ENCODE peak calls at places on chromosomes 4 and X, in six cellular contexts. B is H1, C is GM12891, J is GM12878, A is K562, W is HepG2. E is an unnamed sample.

GRCh38 chrX:9647475-9647874 is 118.2 kb downstream of the GPR143 start:
- DNase-seq in B (no peak), C (no peak), J (no peak), A (no peak), W (no peak), E (no peak)

GRCh38 chr4:176779421-176779820 is 13.3 kb downstream of the VEGFC start:
- DNase-seq in B (no peak), C (no peak), J (no peak), A (no peak), W (no peak), E (no peak)

GRCh38 chr4:32987111-32987510 is 2266.9 kb downstream of the PCDH7 start:
- DNase-seq in B (no peak), C (no peak), J (no peak), A (no peak), W (no peak), E (no peak)

GRCh38 chrX:19793471-19793870 is 93.9 kb downstream of the SH3KBP1 start:
- DNase-seq in B (no peak), C (no peak), J (no peak), A (no peak), W (no peak), E (no peak)

GRCh38 chrX:47175588-47175980 is 18.0 kb upstream of the UBA1 start:
- DNase-seq in B (no peak), C (no peak), J (no peak), A (no peak), W (no peak), E (peak; percentile 11)

GRCh38 chr4:186927624-186928023 is 204.0 kb upstream of the FAT1 start:
- DNase-seq in B (no peak), C (no peak), J (no peak), A (no peak), W (no peak), E (no peak)

GRCh38 chr4:150070464-150071170 is 7.6 kb upstream of the DCLK2 start:
- DNase-seq in B (no peak), C (no peak), J (no peak), A (no peak), W (no peak), E (no peak)

GRCh38 chr4:124386163-124386562 is 326.4 kb downstream of the ANKRD50 start:
- DNase-seq in B (no peak), C (no peak), J (no peak), A (no peak), W (no peak), E (no peak)

GRCh38 chr4:74018771-74019170 is 19.7 kb downstream of the CXCL3 start:
- DNase-seq in B (no peak), C (no peak), J (no peak), A (no peak), W (no peak), E (no peak)

GRCh38 chrX:1451676-1452496 is 823 bp downstream of the ASMTL start:
- DNase-seq in B (no peak), C (no peak), J (no peak), A (no peak), W (no peak), E (no peak)

GRCh38 chr4:6177587-6178197 is 22.7 kb downstream of the JAKMIP1 start:
- DNase-seq in B (no peak), C (no peak), J (no peak), A (peak; percentile 60), W (no peak), E (no peak)

GRCh38 chr4:110310795-110311194 is 112.4 kb upstream of the ELOVL6 start:
- DNase-seq in B (no peak), C (no peak), J (peak; percentile 17), A (no peak), W (no peak), E (no peak)

GRCh38 chr4:88098993-88099752 is 59.3 kb downstream of the ABCG2 start:
- DNase-seq in B (no peak), C (no peak), J (no peak), A (no peak), W (no peak), E (no peak)

GRCh38 chr4:88101165-88101564 is 57.3 kb downstream of the ABCG2 start:
- DNase-seq in B (no peak), C (no peak), J (peak; percentile 4), A (no peak), W (no peak), E (no peak)

GRCh38 chr4:88097781-88098180 is 60.7 kb downstream of the ABCG2 start:
- DNase-seq in B (no peak), C (no peak), J (no peak), A (no peak), W (no peak), E (no peak)

GRCh38 chr4:88093874-88094273 is 64.6 kb downstream of the ABCG2 start:
- DNase-seq in B (no peak), C (no peak), J (no peak), A (no peak), W (no peak), E (no peak)

GRCh38 chr4:88097301-88097700 is 61.1 kb downstream of the ABCG2 start:
- DNase-seq in B (no peak), C (no peak), J (no peak), A (no peak), W (no peak), E (no peak)
- TF ChIP-seq POLR2A in B (no peak), C (no peak), J (no peak), A (no peak), W (no peak), E (no peak)

GRCh38 chrX:12567857-12568256 is 223.4 kb upstream of the PRPS2 start:
- DNase-seq in B (no peak), C (no peak), J (no peak), A (no peak), W (no peak), E (no peak)

GRCh38 chrX:12570859-12571501 is 220.2 kb upstream of the PRPS2 start:
- DNase-seq in B (no peak), C (no peak), J (no peak), A (no peak), W (no peak), E (no peak)
- TF ChIP-seq TAF1 in B (no peak), C (no peak), J (no peak), A (no peak), W (no peak), E (no peak)

DNA sequence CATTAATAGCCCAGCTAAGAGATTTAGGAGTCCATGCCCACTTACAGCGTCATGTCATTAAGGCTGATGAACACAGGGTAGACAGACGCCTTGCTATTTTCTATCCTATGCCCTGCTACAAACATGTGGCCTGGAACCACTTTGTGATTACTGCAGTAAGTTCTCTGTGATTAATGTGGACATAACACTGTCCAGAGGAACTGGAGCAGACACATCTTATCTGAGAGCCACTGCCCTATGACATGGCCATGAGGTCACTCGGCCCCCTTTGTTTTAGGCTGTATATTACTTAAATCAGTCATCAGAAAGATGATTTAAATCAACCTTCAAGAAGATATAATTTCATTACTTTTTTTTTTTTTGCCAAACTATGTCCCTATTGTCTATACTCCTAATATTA is 211.7 kb downstream of the MAML3 start:
- DNase-seq in B (no peak), C (no peak), J (no peak), A (no peak), W (no peak), E (no peak)
- TF ChIP-seq POLR2AphosphoS5 in B (no peak), C (no peak), J (no peak), A (no peak), W (no peak), E (no peak)

GRCh38 chrX:150548684-150549083 is 19.7 kb upstream of the MTM1 start:
- DNase-seq in B (no peak), C (no peak), J (no peak), A (no peak), W (no peak), E (no peak)

GRCh38 chrX:150544835-150545790 is 23.3 kb upstream of the MTM1 start:
- DNase-seq in B (no peak), C (no peak), J (no peak), A (no peak), W (no peak), E (no peak)

GRCh38 chrX:150548251-150548650 is 20.2 kb upstream of the MTM1 start:
- DNase-seq in B (no peak), C (no peak), J (no peak), A (no peak), W (no peak), E (no peak)

GRCh38 chrX:150546711-150547153 is 21.7 kb upstream of the MTM1 start:
- DNase-seq in B (no peak), C (no peak), J (no peak), A (no peak), W (no peak), E (no peak)

GRCh38 chrX:150547511-150548115 is 20.8 kb upstream of the MTM1 start:
- DNase-seq in B (peak; percentile 57), C (no peak), J (no peak), A (peak; percentile 72), W (no peak), E (no peak)
- TF ChIP-seq POLR2A in B (no peak), C (no peak), J (no peak), A (no peak), W (no peak), E (no peak)

GRCh38 chr4:87843936-87844335 is 11.2 kb downstream of the MEPE start:
- DNase-seq in B (no peak), C (no peak), J (no peak), A (no peak), W (no peak), E (no peak)
- TF ChIP-seq TAF1 in B (no peak), C (no peak), J (no peak), A (no peak), W (no peak), E (no peak)

GRCh38 chr4:2834001-2834921 is 9.4 kb upstream of the ADD1 start:
- DNase-seq in B (no peak), C (peak; percentile 15), J (no peak), A (no peak), W (no peak), E (peak; percentile 13)
- TF ChIP-seq POLR2AphosphoS5 in B (no peak), C (no peak), J (no peak), A (no peak), W (no peak), E (no peak)

GRCh38 chr4:84582302-84582987 is 482 bp upstream of the CDS1 start:
- DNase-seq in B (peak; percentile 100), C (no peak), J (no peak), A (peak; percentile 96), W (peak; percentile 61), E (peak; percentile 42)
- TF ChIP-seq POLR2A in B (peak; percentile 83), C (no peak), J (no peak), A (no peak), W (no peak), E (no peak)

DNA sequence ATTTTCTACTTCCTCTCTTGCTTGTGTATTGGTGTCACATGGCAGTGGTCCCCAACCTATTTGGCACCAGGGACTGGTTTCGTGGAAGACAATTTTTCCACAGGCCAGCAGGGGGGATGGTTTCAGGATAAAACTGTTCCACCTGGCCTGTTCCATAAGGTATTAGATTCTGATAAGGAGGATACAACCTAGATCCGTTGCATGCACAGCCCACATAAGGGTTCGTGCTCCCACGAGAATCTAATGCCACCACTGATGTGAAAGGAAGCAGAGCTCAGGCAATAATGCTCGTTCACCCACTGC is 38.3 kb downstream of the SEC31A start:
- DNase-seq in B (no peak), C (no peak), J (no peak), A (no peak), W (peak; percentile 19), E (no peak)
- TF ChIP-seq TAF1 in B (no peak), C (no peak), J (no peak), A (no peak), W (no peak), E (no peak)